ENCODE peak calls at places on chromosomes 11 and 22, in eight cellular contexts. Q, I, Y, H, K, S, D and Z are unnamed samples.

GRCh38 chr22:16949561-16949960 is 58.5 kb downstream of the GAB4 start:
- ATAC-seq in Q (no peak), D (no peak), S (no peak), Y (no peak), I (no peak), K (no peak), H (no peak), Z (no peak)

GRCh38 chr11:94417386-94417987 is 16.3 kb upstream of the GPR83 start:
- ATAC-seq in H (no peak), K (no peak), Q (no peak), Y (peak; percentile 73), S (no peak), D (no peak), I (no peak), Z (no peak)

GRCh38 chr11:1854949-1855885 is 2.3 kb downstream of the LSP1 start:
- ATAC-seq in Q (no peak), K (no peak), D (no peak), Y (no peak), S (no peak), H (no peak), I (no peak), Z (no peak)

GRCh38 chr11:102115557-102115956 is 5.3 kb downstream of the YAP1 start:
- ATAC-seq in I (no peak), S (no peak), K (peak; percentile 54), Y (no peak), D (no peak), H (no peak), Q (no peak), Z (no peak)

GRCh38 chr11:63337070-63337469 is 32.5 kb upstream of the SLC22A9 start:
- ATAC-seq in Q (no peak), Y (no peak), H (no peak), K (no peak), S (no peak), D (no peak), I (no peak), Z (no peak)

GRCh38 chr22:46813816-46814597 is 51.6 kb downstream of the TBC1D22A start:
- ATAC-seq in I (no peak), Q (no peak), K (peak; percentile 86), H (no peak), S (no peak), Y (peak; percentile 55), D (no peak), Z (peak; percentile 66)

GRCh38 chr11:13008625-13009475 is at the start of gene RASSF10:
- ATAC-seq in H (peak; percentile 95), K (peak; percentile 94), Y (peak; percentile 70), I (peak; percentile 93), Q (peak; percentile 96), D (no peak), S (peak; percentile 63), Z (peak; percentile 60)

GRCh38 chr11:69774354-69775162 is 583 bp downstream of the FGF4 start:
- ATAC-seq in K (no peak), Y (no peak), D (no peak), S (no peak), Q (no peak), H (peak; percentile 23), I (no peak), Z (no peak)

GRCh38 chr11:71507102-71507501 is 20.0 kb upstream of the KRTAP5-7 start:
- ATAC-seq in Q (no peak), S (no peak), K (no peak), D (no peak), Y (no peak), I (no peak), H (no peak), Z (no peak)

GRCh38 chr22:23264610-23265388 is 84.5 kb downstream of the BCR start:
- ATAC-seq in I (no peak), Y (no peak), Q (peak; percentile 20), K (no peak), D (no peak), S (peak; percentile 42), H (no peak), Z (peak; percentile 50)

GRCh38 chr22:23913306-23913660 is 19.1 kb downstream of the MIF start:
- ATAC-seq in Q (no peak), Y (no peak), D (no peak), S (no peak), I (no peak), K (no peak), H (no peak), Z (no peak)

GRCh38 chr11:9774591-9775392 is 110.9 kb downstream of the SWAP70 start:
- ATAC-seq in K (no peak), Q (peak; percentile 62), Y (peak; percentile 92), I (no peak), S (no peak), H (peak; percentile 66), D (no peak), Z (peak; percentile 39)

GRCh38 chr11:114892381-114893197 is 214.3 kb downstream of the NXPE2 start:
- ATAC-seq in Y (no peak), S (no peak), K (no peak), Q (peak; percentile 51), H (no peak), I (no peak), D (no peak), Z (no peak)

GRCh38 chr11:68575025-68575665 is 109.2 kb upstream of the GAL start:
- ATAC-seq in K (no peak), S (no peak), H (no peak), I (no peak), Q (no peak), Y (no peak), D (no peak), Z (no peak)

GRCh38 chr11:14577835-14578529 is 57.8 kb upstream of the PSMA1 start:
- ATAC-seq in K (peak; percentile 29), D (peak; percentile 22), I (no peak), H (no peak), Q (no peak), S (no peak), Y (no peak), Z (no peak)

GRCh38 chr11:45674481-45675190 is 9.2 kb upstream of the CHST1 start:
- ATAC-seq in Y (no peak), D (no peak), Q (no peak), S (no peak), H (no peak), K (no peak), I (no peak), Z (no peak)

DNA sequence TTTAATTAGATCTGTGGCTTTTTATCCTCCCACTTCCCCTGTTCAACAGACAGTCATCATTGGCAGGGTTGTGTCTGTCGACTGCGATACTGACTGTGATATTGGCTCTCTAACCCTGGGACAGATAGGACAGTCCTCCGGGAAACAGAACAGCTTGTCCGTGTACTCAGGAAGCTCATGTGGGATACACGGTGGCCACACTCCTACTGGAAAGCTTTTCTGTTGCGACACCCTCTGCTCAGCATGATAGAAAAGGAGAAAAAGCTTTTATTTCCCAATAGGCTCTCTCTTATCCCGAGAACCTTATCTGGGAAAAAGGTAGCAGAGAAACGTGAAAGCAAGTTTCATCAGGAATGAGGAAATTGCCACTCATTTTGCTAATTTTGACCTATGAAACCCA is 60.4 kb upstream of the HSPA8 start:
- ATAC-seq in Y (peak; percentile 50), I (peak; percentile 80), S (peak; percentile 80), K (peak; percentile 78), D (no peak), Q (peak; percentile 96), H (peak; percentile 74), Z (peak; percentile 96)
- H3K27ac ChIP-seq in Y (peak overlapping the region; percentile 63), I (peak overlapping the region; percentile 62), S (peak overlapping the region; percentile 96), K (peak overlapping the region; percentile 71), D (no peak overlapping the region), Q (peak overlapping the region; percentile 86), H (peak overlapping the region; percentile 77), Z (peak overlapping the region; percentile 78)

DNA sequence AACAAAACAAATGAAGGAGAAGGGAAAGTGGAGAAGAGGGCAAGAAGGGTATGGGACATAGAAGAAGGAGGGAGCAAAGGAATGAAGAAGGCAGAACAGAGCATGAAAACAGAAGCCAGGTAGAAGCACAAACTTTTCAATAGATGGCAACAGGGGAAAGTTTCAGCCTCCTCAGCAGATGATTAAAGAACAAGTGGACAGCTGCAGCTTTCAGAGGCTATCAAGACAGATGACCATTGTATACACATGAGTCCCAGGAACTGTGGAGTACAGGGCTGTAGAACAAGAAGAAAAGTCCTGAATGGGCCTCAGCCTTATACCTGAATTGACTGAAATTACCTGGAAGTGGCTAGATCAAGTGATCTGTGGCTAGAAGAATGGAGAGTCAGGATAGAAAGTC is 62.0 kb upstream of the FIBIN start:
- ATAC-seq in S (no peak), Y (no peak), H (no peak), D (no peak), K (no peak), Q (no peak), I (no peak), Z (no peak)
- H3K27ac ChIP-seq in S (no peak overlapping the region), Y (no peak overlapping the region), H (no peak overlapping the region), D (no peak overlapping the region), K (no peak overlapping the region), Q (no peak overlapping the region), I (no peak overlapping the region), Z (no peak overlapping the region)

GRCh38 chr22:30649430-30650007 is 13.9 kb downstream of the SLC35E4 start:
- ATAC-seq in Y (peak; percentile 98), Q (peak; percentile 97), S (peak; percentile 67), D (peak; percentile 88), K (peak; percentile 66), I (peak; percentile 88), H (no peak), Z (peak; percentile 82)

GRCh38 chr22:30648825-30649224 is 13.2 kb downstream of the SLC35E4 start:
- ATAC-seq in K (no peak), H (no peak), I (no peak), Q (no peak), D (no peak), S (no peak), Y (no peak), Z (no peak)

GRCh38 chr22:30647536-30647935 is 12.0 kb downstream of the SLC35E4 start:
- ATAC-seq in D (no peak), H (no peak), I (no peak), S (no peak), Y (no peak), Q (no peak), K (no peak), Z (no peak)

GRCh38 chr22:30643055-30643875 is 7.7 kb downstream of the SLC35E4 start:
- ATAC-seq in K (no peak), S (no peak), Y (no peak), D (no peak), I (peak; percentile 79), Q (peak; percentile 50), H (no peak), Z (no peak)

DNA sequence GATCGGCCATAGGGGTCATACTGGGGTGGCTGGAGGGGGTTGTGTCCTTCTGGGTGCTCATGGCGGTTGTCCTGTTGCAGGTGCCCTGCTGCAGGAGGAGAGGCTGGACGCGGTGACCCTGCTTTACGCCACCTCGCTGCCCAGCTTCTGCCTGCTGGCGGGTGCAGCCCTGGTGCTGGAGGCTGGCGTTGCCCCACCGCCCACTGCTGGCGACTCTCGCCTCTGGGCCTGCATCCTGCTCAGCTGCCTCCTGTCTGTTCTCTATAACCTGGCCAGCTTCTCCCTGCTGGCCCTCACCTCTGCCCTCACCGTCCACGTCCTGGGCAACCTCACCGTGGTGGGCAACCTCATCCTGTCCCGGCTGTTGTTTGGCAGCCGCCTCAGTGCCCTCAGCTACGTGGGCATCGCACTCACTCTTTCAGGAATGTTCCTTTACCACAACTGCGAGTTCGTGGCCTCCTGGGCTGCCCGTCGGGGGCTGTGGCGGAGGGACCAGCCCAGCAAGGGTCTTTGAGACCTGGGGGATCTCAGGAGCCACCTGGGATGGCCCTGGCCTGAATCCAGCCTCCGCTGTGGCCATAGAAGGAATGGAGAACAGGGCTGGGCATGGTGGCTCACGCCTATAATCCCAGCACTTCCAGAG is 11.1 kb downstream of the SLC35E4 start:
- ATAC-seq in Y (no peak), H (no peak), I (no peak), K (no peak), S (no peak), D (no peak), Q (no peak), Z (no peak)
- H3K27ac ChIP-seq in Y (no peak overlapping the region), H (no peak overlapping the region), I (no peak overlapping the region), K (no peak overlapping the region), S (no peak overlapping the region), D (no peak overlapping the region), Q (no peak overlapping the region), Z (no peak overlapping the region)

GRCh38 chr11:33753304-33753703 is 17.1 kb upstream of the CD59 start:
- ATAC-seq in H (no peak), Q (peak; percentile 88), D (no peak), K (no peak), I (peak; percentile 93), Y (peak; percentile 95), S (no peak), Z (peak; percentile 31)
- H3K27ac ChIP-seq in H (no peak overlapping the region), Q (peak overlapping the region; percentile 57), D (no peak overlapping the region), K (no peak overlapping the region), I (peak overlapping the region; percentile 66), Y (no peak overlapping the region), S (no peak overlapping the region), Z (no peak overlapping the region)